ENCODE peak calls at places on chromosomes 11 and 22, in four cellular contexts. A is H1, N is HepG2, L is GM12878. E is an unnamed sample.

GRCh38 chr11:7004482-7004881 is 15.7 kb downstream of the ZNF214 start:
- DNase-seq in L (no peak), N (no peak), A (no peak), E (no peak)

GRCh38 chr11:69155302-69156198 is at the start of gene SMIM38:
- DNase-seq in L (peak), A (no peak), N (no peak), E (peak)

GRCh38 chr11:11413776-11414175 is 60.7 kb upstream of the CSNK2A3 start:
- DNase-seq in A (no peak), N (no peak), L (no peak), E (no peak)

GRCh38 chr22:36936362-36937116 is 23.1 kb downstream of the CSF2RB start:
- DNase-seq in N (no peak), L (no peak), A (no peak), E (no peak)

GRCh38 chr11:95279921-95280861 is 49.2 kb upstream of the SESN3 start:
- DNase-seq in N (no peak), A (peak), L (no peak), E (no peak)

GRCh38 chr11:829116-829945 is 1.6 kb downstream of the CRACR2B start:
- DNase-seq in L (no peak), N (no peak), A (no peak), E (no peak)

GRCh38 chr11:72589802-72590761 is 84.1 kb downstream of the PDE2A start:
- DNase-seq in L (no peak), N (peak), A (no peak), E (peak)

GRCh38 chr11:18608373-18608772 is 8.8 kb downstream of the MISFA start:
- DNase-seq in L (no peak), N (no peak), A (no peak), E (peak)

GRCh38 chr22:22110548-22111266 is 128.1 kb upstream of the TOP3B start:
- DNase-seq in A (no peak), L (peak), N (no peak), E (peak)

GRCh38 chr11:128502736-128503135 is 84.6 kb downstream of the ETS1 start:
- DNase-seq in A (no peak), N (no peak), L (no peak), E (no peak)

GRCh38 chr11:1759151-1759850 is 4.4 kb downstream of the CTSD start:
- DNase-seq in L (no peak), N (no peak), A (no peak), E (no peak)

GRCh38 chr11:57491371-57492061 is 24.0 kb downstream of the SLC43A1 start:
- DNase-seq in A (no peak), L (no peak), N (peak), E (peak)

GRCh38 chr11:132248585-132248984 is 878.2 kb downstream of the NTM start:
- DNase-seq in N (no peak), L (no peak), A (no peak), E (no peak)

GRCh38 chr22:29635734-29636357 is 32.4 kb downstream of the NF2 start:
- DNase-seq in A (no peak), N (peak), L (peak), E (peak)

GRCh38 chr11:121304750-121305149 is 12.2 kb downstream of the SC5D start:
- DNase-seq in A (no peak), L (no peak), N (no peak), E (no peak)

DNA sequence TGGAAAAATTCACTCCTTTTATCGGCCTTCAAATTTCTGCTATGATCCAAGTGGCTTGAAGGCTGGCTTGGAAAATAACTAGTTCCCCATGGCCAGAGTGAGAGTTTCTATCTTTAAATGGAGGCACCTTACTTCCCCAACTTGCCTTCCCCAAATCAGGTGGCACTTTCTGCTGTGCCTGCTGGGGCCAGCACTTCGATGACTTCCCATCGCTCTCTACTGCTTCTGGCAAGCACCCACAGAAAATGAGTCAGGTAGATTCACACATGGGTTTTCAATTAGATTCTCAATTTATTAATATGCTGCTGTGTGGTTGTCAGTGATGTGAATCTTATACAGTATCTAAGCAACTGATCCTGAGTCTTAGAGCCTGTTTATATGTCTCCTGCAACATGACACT is 398.8 kb upstream of the RAG2 start:
- DNase-seq in L (no peak), N (no peak), A (no peak), E (no peak)
- TF ChIP-seq POLR2A in L (no peak), N (no peak), A (no peak), E (no peak)

GRCh38 chr22:44395116-44396005 is 82.6 kb upstream of the SHISAL1 start:
- DNase-seq in A (no peak), L (no peak), N (no peak), E (no peak)
- TF ChIP-seq ATF2 in A (no peak), L (no peak), N (no peak), E (no peak)

DNA sequence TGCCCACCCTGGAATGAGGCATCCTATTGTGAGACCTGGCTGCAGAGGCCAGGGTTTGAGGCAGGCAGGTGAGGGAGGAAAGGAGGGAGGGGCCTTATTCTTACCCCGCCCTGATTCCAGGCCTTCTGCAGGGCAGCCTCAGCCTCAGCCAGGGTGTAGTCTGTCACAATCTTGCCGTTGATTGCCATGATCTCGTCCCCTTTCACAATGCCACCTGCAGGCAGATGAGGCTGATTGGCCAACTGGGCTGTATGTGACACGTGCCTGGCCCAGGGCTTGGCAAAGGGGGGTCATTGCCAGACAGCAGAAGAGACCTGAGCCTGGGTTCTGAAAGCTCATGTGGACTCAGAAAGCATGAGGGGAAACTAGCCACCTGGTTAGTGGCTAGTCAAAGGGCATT is 21.4 kb upstream of the ABCC8 start:
- DNase-seq in N (no peak), L (no peak), A (no peak), E (no peak)
- TF ChIP-seq POLR2A in N (no peak), L (no peak), A (no peak), E (no peak)

DNA sequence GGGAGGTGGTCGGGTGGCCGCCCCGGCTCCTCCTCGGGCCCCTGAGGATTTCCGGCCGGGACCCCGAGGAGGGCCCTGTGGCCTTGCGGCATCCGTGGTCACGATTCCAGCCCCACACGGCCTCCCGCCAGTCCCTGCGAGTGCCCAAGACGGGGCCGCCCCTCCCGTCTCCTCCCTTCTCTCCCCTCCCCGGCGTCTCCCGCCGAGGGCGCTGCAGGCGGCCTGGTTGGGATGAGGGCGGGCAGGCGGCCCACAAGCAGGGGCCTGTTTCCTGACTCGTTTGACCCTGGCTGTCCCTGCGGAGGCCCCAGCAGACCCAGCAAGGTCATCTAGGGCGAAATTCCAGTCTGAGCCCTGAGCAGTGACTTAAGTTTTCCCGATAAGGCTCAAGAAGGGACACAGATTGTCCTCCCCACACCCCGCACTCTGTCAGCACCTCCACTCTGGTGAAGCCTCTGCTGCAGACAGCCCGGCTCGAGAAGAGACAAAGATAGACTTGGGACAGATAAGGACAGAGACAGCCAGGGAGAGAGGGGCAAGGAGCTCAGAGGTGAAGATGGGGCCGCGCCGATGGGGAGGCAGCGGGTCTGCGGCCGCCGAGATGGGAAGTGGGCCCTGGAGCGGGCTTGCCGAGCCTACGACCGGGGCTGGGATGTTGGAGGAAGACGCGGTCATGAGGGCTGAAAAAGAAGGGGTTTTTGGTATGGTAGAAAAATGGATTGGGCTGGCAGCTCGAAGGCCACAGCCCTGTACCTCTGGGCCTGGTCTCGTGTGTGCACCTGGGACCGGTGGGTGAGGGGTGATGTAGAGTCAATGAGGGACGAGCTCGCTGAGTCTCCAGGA is 95.0 kb downstream of the SWAP70 start:
- DNase-seq in A (no peak), L (no peak), N (peak), E (peak)
- TF ChIP-seq ATF2 in A (no peak), L (no peak), N (no peak), E (no peak)

DNA sequence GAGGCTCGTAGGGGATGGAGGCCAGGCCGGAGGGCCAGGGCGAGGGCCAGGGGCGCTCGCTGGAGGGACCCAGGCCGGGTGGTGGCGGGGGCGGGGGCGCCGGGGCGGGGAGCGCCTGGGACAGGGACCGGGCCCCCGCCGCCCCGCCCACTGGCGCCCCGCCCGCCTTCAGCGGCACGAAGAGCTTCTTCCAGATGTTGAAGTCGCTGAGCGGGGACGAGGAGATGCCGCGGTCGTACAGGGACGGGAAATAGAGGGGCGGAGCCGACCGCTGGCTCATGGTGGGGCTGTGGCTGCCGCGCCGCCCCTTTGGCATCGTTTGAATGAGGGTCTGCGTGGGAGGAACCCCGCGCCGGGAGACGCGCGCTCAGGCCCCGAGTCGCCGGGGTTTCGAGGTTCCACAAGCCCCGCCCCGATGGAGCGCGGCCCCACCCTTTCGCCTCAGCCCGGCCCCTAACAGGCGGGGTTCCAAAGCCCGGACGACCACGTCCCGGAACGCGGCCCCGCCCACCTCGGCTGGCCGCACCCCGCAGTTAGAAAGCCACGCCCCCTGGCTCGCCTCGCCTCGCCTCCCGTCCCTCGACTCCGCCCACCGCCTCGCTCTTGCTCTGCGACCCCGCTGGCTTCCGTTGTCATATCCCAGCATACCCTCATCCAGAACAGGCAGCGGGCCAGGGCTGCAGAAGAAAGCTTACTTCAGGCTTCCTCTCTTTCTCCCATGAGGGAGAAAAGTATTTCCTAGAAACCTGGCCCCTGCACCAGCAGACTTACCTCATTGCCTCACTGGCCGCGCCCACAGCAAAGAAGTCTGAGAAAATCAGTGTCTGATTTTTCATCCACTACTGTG is at the start of gene C11orf91:
- DNase-seq in L (peak), N (peak), A (peak), E (peak)
- TF ChIP-seq POLR2A in L (no peak), N (peak), A (no peak), E (no peak)

E was measured in K562.